ENCODE peak calls at places on chromosome 13, in nine cellular contexts. M is colonic mucosa, F is IMR-90, W is tibial nerve, Y is heart left ventricle, L is psoas muscle, E is breast epithelium, T is left ventricle myocardium inferior, D is fibroblast of lung. U is an unnamed sample. For H3K4me1, the result is how much of the 10 kb centered on the place peaks cover.

GRCh38 chr13:108369412-108369811 is 99.9 kb downstream of the TNFSF13B start:
- DNase-seq in F (no peak), Y (no peak), L (no peak), E (no peak), M (no peak), D (no peak), W (no peak), T (no peak), U (no peak)

GRCh38 chr13:94966380-94966779 is 254.0 kb upstream of the SOX21 start:
- DNase-seq in D (no peak), M (no peak), L (no peak), Y (no peak), T (no peak), W (no peak), F (no peak), E (no peak), U (no peak)

GRCh38 chr13:65074248-65074647 is 2155.9 kb downstream of the PCDH9 start:
- DNase-seq in T (no peak), W (no peak), F (no peak), Y (no peak), M (no peak), L (no peak), E (no peak), D (no peak), U (no peak)

GRCh38 chr13:94079876-94080275 is 399.6 kb downstream of the DCT start:
- DNase-seq in E (no peak), Y (no peak), M (no peak), T (no peak), F (peak), D (peak), L (no peak), W (no peak), U (no peak)

GRCh38 chr13:112159575-112160547 is 92.9 kb downstream of the SOX1 start:
- DNase-seq in M (peak), W (no peak), T (no peak), Y (no peak), D (no peak), E (peak), L (no peak), F (no peak), U (no peak)

GRCh38 chr13:80359459-80360297 is 18.8 kb upstream of the SPRY2 start:
- DNase-seq in M (no peak), E (no peak), D (no peak), Y (no peak), F (no peak), W (no peak), L (no peak), T (no peak), U (no peak)

GRCh38 chr13:84661718-84662117 is 779.4 kb upstream of the SLITRK1 start:
- DNase-seq in Y (no peak), E (no peak), W (no peak), F (peak), L (no peak), M (no peak), D (no peak), T (no peak), U (no peak)

GRCh38 chr13:40206241-40207109 is 460.0 kb downstream of the FOXO1 start:
- DNase-seq in M (no peak), W (no peak), Y (no peak), F (peak), D (peak), L (no peak), E (no peak), T (no peak), U (no peak)

GRCh38 chr13:50613356-50613831 is 230.1 kb downstream of the DLEU7 start:
- DNase-seq in L (no peak), T (no peak), M (no peak), W (no peak), Y (no peak), E (no peak), F (no peak), D (peak), U (no peak)

GRCh38 chr13:30737511-30738342 is 2.4 kb downstream of the ALOX5AP start:
- DNase-seq in D (no peak), W (no peak), L (no peak), E (no peak), T (no peak), M (no peak), F (no peak), Y (no peak), U (no peak)

GRCh38 chr13:110132178-110132975 is 174.6 kb downstream of the COL4A1 start:
- DNase-seq in W (no peak), E (no peak), D (peak), M (no peak), T (no peak), F (peak), Y (no peak), L (no peak), U (no peak)

GRCh38 chr13:33409673-33410072 is 124.1 kb upstream of the STARD13 start:
- DNase-seq in F (no peak), Y (no peak), W (no peak), L (no peak), D (no peak), T (no peak), E (no peak), M (no peak), U (no peak)

GRCh38 chr13:77519808-77520207 is 15.7 kb upstream of the SCEL start:
- DNase-seq in T (no peak), W (no peak), D (peak), F (no peak), Y (no peak), L (no peak), E (no peak), M (no peak), U (no peak)

GRCh38 chr13:100989424-100989823 is 314.8 kb upstream of the TMTC4 start:
- DNase-seq in M (no peak), D (no peak), F (no peak), Y (no peak), L (no peak), T (no peak), E (no peak), W (no peak), U (no peak)

GRCh38 chr13:77784531-77784930 is 87.0 kb downstream of the SLAIN1 start:
- DNase-seq in L (no peak), Y (no peak), E (no peak), D (no peak), M (no peak), W (no peak), T (no peak), F (no peak), U (no peak)

GRCh38 chr13:25806304-25806974 is 245.4 kb downstream of the SHISA2 start:
- DNase-seq in W (no peak), F (no peak), D (peak), E (no peak), T (no peak), M (no peak), Y (no peak), L (no peak), U (no peak)

GRCh38 chr13:26872444-26873173 is 112.0 kb upstream of the GPR12 start:
- DNase-seq in W (no peak), D (no peak), L (no peak), E (no peak), M (peak), Y (peak), T (peak), F (peak), U (peak)

GRCh38 chr13:26878465-26878864 is 117.9 kb upstream of the GPR12 start:
- DNase-seq in E (no peak), D (no peak), M (no peak), L (no peak), W (no peak), T (no peak), Y (no peak), F (no peak), U (no peak)

GRCh38 chr13:26867451-26868067 is 107.0 kb upstream of the GPR12 start:
- DNase-seq in E (no peak), W (no peak), Y (no peak), L (no peak), D (peak), T (no peak), F (peak), M (peak), U (no peak)

DNA sequence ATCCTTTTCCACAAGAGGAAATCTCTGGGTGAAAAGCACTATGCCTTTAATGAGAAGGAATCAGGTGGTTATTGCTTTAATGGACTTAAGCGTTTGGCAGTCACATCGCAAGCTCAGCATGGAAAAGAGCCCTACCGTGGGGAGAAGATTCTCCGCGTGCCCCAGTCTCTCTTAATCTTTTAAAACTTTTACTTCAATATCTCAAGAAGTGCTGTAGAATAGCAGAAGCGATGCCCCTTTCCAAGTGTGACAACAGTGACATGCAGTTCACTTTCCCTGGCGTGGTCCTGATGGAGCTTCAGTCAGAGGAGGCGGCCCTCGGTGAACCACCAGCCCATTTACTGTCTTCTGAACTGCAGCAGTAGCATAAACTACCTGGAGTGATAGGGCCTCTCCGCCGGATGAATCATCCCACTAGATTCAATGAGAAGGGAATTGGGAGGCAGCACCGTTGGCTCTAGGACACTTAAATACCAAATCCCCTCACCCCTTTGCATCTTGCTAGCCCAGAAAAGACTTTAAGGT is 112.7 kb upstream of the GPR12 start:
- DNase-seq in D (no peak), W (no peak), L (no peak), E (no peak), F (no peak), Y (no peak), T (no peak), M (no peak), U (no peak)
- TF ChIP-seq CTCF in D (no peak), W (no peak), L (peak), E (no peak), F (no peak), Y (no peak), T (no peak), M (no peak), U (peak)

GRCh38 chr13:113816248-113816924 is 47.5 kb downstream of the GAS6 start:
- DNase-seq in F (peak), W (no peak), D (no peak), L (peak), E (no peak), Y (peak), T (no peak), M (no peak), U (no peak)

GRCh38 chr13:113818700-113819295 is 45.1 kb downstream of the GAS6 start:
- DNase-seq in T (no peak), L (peak), F (no peak), W (no peak), D (no peak), M (no peak), E (no peak), Y (peak), U (no peak)

GRCh38 chr13:113815151-113816058 is 48.5 kb downstream of the GAS6 start:
- DNase-seq in Y (peak), W (peak), F (no peak), E (no peak), M (no peak), D (no peak), L (no peak), T (no peak), U (no peak)

GRCh38 chr13:113817860-113818691 is 45.8 kb downstream of the GAS6 start:
- DNase-seq in Y (peak), W (no peak), L (peak), M (no peak), F (no peak), T (no peak), E (no peak), D (no peak), U (no peak)

GRCh38 chr13:113816925-113817859 is 46.7 kb downstream of the GAS6 start:
- DNase-seq in D (peak), F (peak), W (peak), L (peak), M (peak), E (peak), T (peak), Y (peak), U (peak)
- H3K27ac ChIP-seq in D (peak), F (peak), W (no peak), L (peak), M (no peak), E (peak), T (peak), Y (peak), U (peak)

GRCh38 chr13:113486698-113487097 is 3.8 kb downstream of the DCUN1D2 start:
- DNase-seq in M (no peak), W (no peak), E (no peak), F (no peak), L (no peak), T (no peak), D (no peak), Y (no peak), U (no peak)

GRCh38 chr13:113489171-113489548 is 1.4 kb downstream of the DCUN1D2 start:
- DNase-seq in E (no peak), W (no peak), D (no peak), F (no peak), L (no peak), T (no peak), Y (no peak), M (no peak), U (no peak)

GRCh38 chr13:113490496-113491417 is at the start of gene DCUN1D2:
- DNase-seq in F (peak), D (peak), E (peak), M (peak), L (peak), Y (peak), T (peak), W (peak), U (peak)

GRCh38 chr13:113489549-113490495 is 689 bp downstream of the DCUN1D2 start:
- DNase-seq in M (peak), D (peak), L (no peak), T (no peak), E (no peak), Y (peak), F (peak), W (no peak), U (peak)

DNA sequence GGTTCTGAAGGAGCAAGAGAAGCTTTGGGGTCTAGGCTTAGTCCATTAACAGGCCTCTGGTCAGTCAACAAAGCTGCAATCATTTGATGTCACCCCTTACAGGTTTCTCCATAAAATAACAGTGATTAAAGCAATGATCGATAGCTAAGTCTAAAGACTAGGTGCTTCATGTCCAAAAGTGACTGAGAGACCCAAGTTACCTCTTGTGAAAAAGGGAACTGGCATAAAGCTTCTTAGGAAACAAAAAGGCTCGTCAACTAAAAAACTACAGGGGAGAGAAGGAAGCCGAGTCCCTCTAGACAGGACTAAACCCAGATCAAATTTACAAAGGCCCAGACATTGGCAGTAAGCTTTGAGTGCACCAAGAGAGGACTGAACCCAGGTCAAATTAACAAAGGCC is 2.2 kb downstream of the DCUN1D2 start:
- DNase-seq in M (no peak), Y (no peak), E (no peak), D (no peak), F (no peak), W (no peak), L (no peak), T (no peak), U (no peak)
- H3K4me1 ChIP-seq in M (under half), Y (half or more), E (under half), D (under half), F (under half), W (under half), L (half or more), T (half or more), U (under half)

DNA sequence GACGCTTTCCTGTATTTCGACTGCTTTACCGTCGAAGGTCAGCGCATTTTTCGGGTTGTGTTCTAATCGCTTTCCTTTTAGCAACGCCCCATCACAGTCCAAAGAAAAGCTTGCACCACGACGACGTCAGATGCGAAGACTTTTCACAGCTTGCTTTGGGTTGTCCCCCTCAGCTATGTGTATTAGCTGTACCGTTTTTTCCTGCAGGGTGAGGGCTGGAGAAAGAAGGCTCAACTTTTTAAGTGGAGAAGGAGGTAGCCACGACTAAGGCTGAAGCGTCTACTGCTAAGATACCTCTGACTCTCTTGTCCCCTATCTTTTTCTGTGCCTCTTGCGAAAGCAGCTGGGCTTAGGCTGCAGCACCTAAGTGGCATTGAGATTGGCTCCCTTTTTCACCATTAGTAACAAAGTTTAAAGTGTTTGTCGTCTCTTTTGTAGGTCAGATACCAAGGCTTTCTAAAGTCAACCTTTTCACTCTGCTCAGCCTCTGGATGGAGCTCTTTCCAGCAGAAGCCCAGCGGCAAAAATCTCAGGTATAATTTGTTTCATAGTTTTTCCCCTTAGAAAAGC is 793 bp downstream of the CDADC1 start:
- DNase-seq in W (no peak), E (no peak), M (no peak), L (no peak), F (peak), D (peak), T (no peak), Y (no peak), U (peak)
- TF ChIP-seq CTCF in W (peak), E (no peak), M (no peak), L (no peak), F (peak), D (peak), T (no peak), Y (no peak), U (no peak)

GRCh38 chr13:113205428-113205931 is 3.0 kb downstream of the PCID2 start:
- DNase-seq in W (no peak), Y (no peak), M (no peak), D (peak), F (peak), E (no peak), T (no peak), L (no peak), U (no peak)

GRCh38 chr13:113202912-113203311 is 5.6 kb downstream of the PCID2 start:
- DNase-seq in E (no peak), D (no peak), L (no peak), T (no peak), F (no peak), W (no peak), Y (peak), M (no peak), U (no peak)

GRCh38 chr13:113203507-113204377 is 4.7 kb downstream of the PCID2 start:
- DNase-seq in L (no peak), M (no peak), E (no peak), D (no peak), F (no peak), W (no peak), Y (peak), T (peak), U (no peak)

GRCh38 chr13:113207890-113208423 is 512 bp downstream of the PCID2 start:
- DNase-seq in M (peak), L (no peak), Y (no peak), F (peak), D (peak), T (peak), E (no peak), W (no peak), U (peak)

GRCh38 chr13:113204378-113204734 is 4.1 kb downstream of the PCID2 start:
- DNase-seq in D (no peak), Y (peak), W (no peak), T (no peak), E (no peak), F (no peak), M (no peak), L (peak), U (no peak)
- H3K27ac ChIP-seq in D (no peak), Y (peak), W (no peak), T (peak), E (no peak), F (peak), M (no peak), L (no peak), U (no peak)

DNA sequence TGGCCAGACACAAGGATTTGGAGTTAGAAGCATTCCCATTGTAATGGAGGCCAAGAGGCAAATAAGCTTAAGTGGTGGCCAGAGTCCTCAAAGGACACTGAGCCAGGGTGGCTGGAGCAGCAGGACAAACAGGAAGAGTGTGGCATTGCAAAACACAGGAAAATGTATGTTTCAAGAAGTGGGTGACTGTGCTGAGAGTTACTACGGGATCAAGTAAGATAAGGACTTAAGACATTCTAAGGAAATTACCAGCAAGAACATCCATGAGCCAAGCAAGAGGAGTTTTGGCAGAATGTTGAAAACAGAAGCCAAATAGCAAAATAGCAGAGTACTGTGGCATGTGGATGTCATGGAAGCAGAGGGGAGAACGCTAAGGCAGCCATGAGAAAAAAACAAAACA is 104.2 kb downstream of the RAP2A start:
- DNase-seq in D (no peak), E (no peak), W (no peak), F (no peak), T (no peak), M (no peak), L (no peak), Y (no peak), U (no peak)
- H3K4me1 ChIP-seq in D (under half), E (under half), W (under half), F (under half), T (under half), M (under half), L (under half), Y (under half), U (under half)

DNA sequence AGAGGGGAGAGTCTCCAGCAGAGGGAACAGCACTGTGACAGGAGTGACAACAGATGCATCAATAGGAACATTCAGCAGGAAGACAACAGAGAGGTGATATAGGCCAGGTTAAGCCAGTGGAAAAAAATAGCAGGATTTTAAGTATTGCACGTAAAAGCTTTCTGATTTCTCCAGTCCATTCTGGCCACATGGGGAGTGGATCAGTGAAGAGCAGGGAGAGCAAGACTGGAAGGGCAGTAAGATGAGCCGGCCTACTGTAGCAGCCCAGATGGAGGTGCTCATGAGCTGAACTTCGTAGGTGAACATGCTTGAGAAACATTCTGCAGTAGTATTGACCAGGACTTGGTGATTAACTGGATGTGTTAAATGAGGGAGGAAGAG is 1.7 kb downstream of the UTP14C start:
- DNase-seq in E (no peak), M (no peak), F (no peak), W (no peak), Y (no peak), D (peak), L (no peak), T (no peak), U (no peak)
- TF ChIP-seq CTCF in E (no peak), M (no peak), F (no peak), W (no peak), Y (no peak), D (no peak), L (no peak), T (no peak), U (no peak)